ENCODE peak calls at places on chromosomes 13 and 19, in five cellular contexts. R, L, V, Y and P are unnamed samples.

GRCh38 chr19:28349604-28350003 is 863.3 kb downstream of the UQCRFS1 start:
- DNase-seq in L (no peak), R (no peak), Y (no peak), V (no peak), P (no peak)

GRCh38 chr13:76148374-76148773 is 512.2 kb downstream of the LMO7 start:
- DNase-seq in L (no peak), Y (no peak), R (no peak), V (no peak), P (no peak)

GRCh38 chr19:5314012-5314906 is 26.4 kb downstream of the PTPRS start:
- DNase-seq in V (no peak), Y (no peak), L (peak), R (no peak), P (peak)

GRCh38 chr13:39039033-39039432 is 777 bp downstream of the NHLRC3 start:
- DNase-seq in R (no peak), Y (no peak), V (no peak), L (no peak), P (no peak)

GRCh38 chr19:49890349-49891311 is 6.1 kb downstream of the IL4I1 start:
- DNase-seq in V (peak), L (peak), Y (no peak), R (peak), P (no peak)

GRCh38 chr13:23790591-23791170 is 98.5 kb downstream of the MIPEP start:
- DNase-seq in L (peak), R (peak), V (no peak), Y (peak), P (peak)

GRCh38 chr19:31127132-31127967 is 221.9 kb downstream of the TSHZ3 start:
- DNase-seq in Y (no peak), L (peak), V (no peak), R (no peak), P (peak)

GRCh38 chr13:42702726-42703125 is 78.7 kb upstream of the FAM216B start:
- DNase-seq in Y (no peak), V (no peak), L (no peak), R (no peak), P (no peak)

GRCh38 chr13:101487046-101487830 is 34.8 kb downstream of the ITGBL1 start:
- DNase-seq in R (no peak), L (no peak), V (no peak), Y (no peak), P (no peak)

GRCh38 chr19:23916991-23917390 is 2.3 kb downstream of the ZNF726 start:
- DNase-seq in V (no peak), L (peak), Y (no peak), R (no peak), P (peak)

GRCh38 chr13:110925023-110925608 is 10.2 kb upstream of the ANKRD10 start:
- DNase-seq in V (peak), L (peak), Y (no peak), R (no peak), P (no peak)